ENCODE peak calls at places on chromosomes 4 and X, in seven cellular contexts. R is GM12865, A is transverse colon, W is GM20000, Z is MM.1S, D is neural crest cell, Y is ovary. H is an unnamed sample.

GRCh38 chrX:154411981-154412340 is 622 bp downstream of the TAFAZZIN start:
- DNase-seq in Z (peak; percentile 34), W (peak; percentile 75), R (peak; percentile 73), D (peak; percentile 32), Y (peak; percentile 76), A (peak; percentile 76), H (peak; percentile 78)

GRCh38 chrX:48493890-48494364 is 14.9 kb upstream of the PORCN start:
- DNase-seq in Z (peak; percentile 41), R (no peak), Y (no peak), A (no peak), W (no peak), D (peak; percentile 40), H (no peak)

GRCh38 chrX:9770319-9770718 is 4.7 kb upstream of the GPR143 start:
- DNase-seq in Z (no peak), Y (no peak), W (no peak), A (no peak), D (no peak), R (no peak), H (no peak)

GRCh38 chr4:99352602-99353580 is at the start of gene ADH1C:
- DNase-seq in D (no peak), R (no peak), A (peak; percentile 28), Y (no peak), W (no peak), Z (no peak), H (no peak)

GRCh38 chr4:120977435-120977997 is 55.0 kb upstream of the PRDM5 start:
- DNase-seq in R (peak; percentile 62), A (peak; percentile 9), Z (peak; percentile 82), Y (no peak), W (peak; percentile 30), D (no peak), H (peak; percentile 24)

GRCh38 chr4:97910005-97910404 is 233.3 kb downstream of the STPG2 start:
- DNase-seq in Z (peak; percentile 12), R (no peak), Y (no peak), A (no peak), D (no peak), W (no peak), H (no peak)

GRCh38 chr4:162837241-162837640 is 329.4 kb downstream of the NAF1 start:
- DNase-seq in A (peak; percentile 26), D (no peak), R (no peak), Y (no peak), W (no peak), Z (no peak), H (no peak)

GRCh38 chrX:68822641-68823410 is 6.0 kb upstream of the EFNB1 start:
- DNase-seq in Z (peak; percentile 39), W (no peak), A (no peak), D (peak; percentile 38), Y (no peak), R (peak; percentile 35), H (peak; percentile 44)

GRCh38 chrX:134544614-134545255 is 84.8 kb downstream of the HPRT1 start:
- DNase-seq in D (no peak), Z (no peak), A (peak; percentile 18), W (no peak), R (no peak), Y (peak; percentile 51), H (no peak)

GRCh38 chrX:19904778-19905367 is 17.5 kb upstream of the SH3KBP1 start:
- DNase-seq in W (peak; percentile 52), A (no peak), Y (no peak), R (peak; percentile 67), D (no peak), Z (peak; percentile 66), H (peak; percentile 67)

GRCh38 chrX:129653985-129654651 is 638 bp downstream of the APLN start:
- DNase-seq in A (no peak), D (peak; percentile 27), Y (no peak), W (peak; percentile 36), Z (peak; percentile 57), R (peak; percentile 16), H (peak; percentile 44)

GRCh38 chrX:45070116-45071007 is 130.3 kb downstream of the DIPK2B start:
- DNase-seq in A (no peak), D (no peak), Y (no peak), W (peak; percentile 3), R (peak; percentile 63), Z (peak; percentile 11), H (no peak)

GRCh38 chr4:5511791-5512190 is 196.6 kb downstream of the EVC2 start:
- DNase-seq in Y (no peak), A (no peak), R (no peak), Z (no peak), W (no peak), D (no peak), H (no peak)

GRCh38 chr4:78069309-78069708 is 12.2 kb downstream of the FRAS1 start:
- DNase-seq in D (no peak), W (no peak), R (no peak), Z (no peak), A (no peak), Y (no peak), H (no peak)

GRCh38 chrX:39749135-39749534 is 348.6 kb downstream of the BCOR start:
- DNase-seq in D (no peak), A (no peak), R (no peak), W (no peak), Z (no peak), Y (no peak), H (no peak)

GRCh38 chr4:107379054-107379869 is 340.8 kb downstream of the PAPSS1 start:
- DNase-seq in D (no peak), W (no peak), Y (no peak), A (no peak), Z (no peak), R (no peak), H (no peak)

GRCh38 chr4:146585761-146586333 is 52.8 kb upstream of the POU4F2 start:
- DNase-seq in D (no peak), W (no peak), R (no peak), Y (no peak), Z (no peak), A (no peak), H (no peak)

GRCh38 chr4:81481151-81481550 is 9.4 kb upstream of the RASGEF1B start:
- DNase-seq in Y (no peak), R (no peak), W (no peak), Z (no peak), A (no peak), D (no peak), H (no peak)

GRCh38 chrX:115966920-115967319 is 203.6 kb upstream of the AGTR2 start:
- DNase-seq in D (no peak), Z (no peak), Y (no peak), R (no peak), A (no peak), W (no peak), H (peak; percentile 4)

GRCh38 chrX:15617111-15617510 is 16.4 kb upstream of the ACE2 start:
- DNase-seq in D (no peak), Z (no peak), W (no peak), R (no peak), Y (no peak), A (no peak), H (no peak)

GRCh38 chr4:109436504-109436903 is 2.9 kb downstream of the SEC24B start:
- DNase-seq in R (no peak), A (no peak), W (no peak), Z (no peak), D (no peak), Y (no peak), H (no peak)

DNA sequence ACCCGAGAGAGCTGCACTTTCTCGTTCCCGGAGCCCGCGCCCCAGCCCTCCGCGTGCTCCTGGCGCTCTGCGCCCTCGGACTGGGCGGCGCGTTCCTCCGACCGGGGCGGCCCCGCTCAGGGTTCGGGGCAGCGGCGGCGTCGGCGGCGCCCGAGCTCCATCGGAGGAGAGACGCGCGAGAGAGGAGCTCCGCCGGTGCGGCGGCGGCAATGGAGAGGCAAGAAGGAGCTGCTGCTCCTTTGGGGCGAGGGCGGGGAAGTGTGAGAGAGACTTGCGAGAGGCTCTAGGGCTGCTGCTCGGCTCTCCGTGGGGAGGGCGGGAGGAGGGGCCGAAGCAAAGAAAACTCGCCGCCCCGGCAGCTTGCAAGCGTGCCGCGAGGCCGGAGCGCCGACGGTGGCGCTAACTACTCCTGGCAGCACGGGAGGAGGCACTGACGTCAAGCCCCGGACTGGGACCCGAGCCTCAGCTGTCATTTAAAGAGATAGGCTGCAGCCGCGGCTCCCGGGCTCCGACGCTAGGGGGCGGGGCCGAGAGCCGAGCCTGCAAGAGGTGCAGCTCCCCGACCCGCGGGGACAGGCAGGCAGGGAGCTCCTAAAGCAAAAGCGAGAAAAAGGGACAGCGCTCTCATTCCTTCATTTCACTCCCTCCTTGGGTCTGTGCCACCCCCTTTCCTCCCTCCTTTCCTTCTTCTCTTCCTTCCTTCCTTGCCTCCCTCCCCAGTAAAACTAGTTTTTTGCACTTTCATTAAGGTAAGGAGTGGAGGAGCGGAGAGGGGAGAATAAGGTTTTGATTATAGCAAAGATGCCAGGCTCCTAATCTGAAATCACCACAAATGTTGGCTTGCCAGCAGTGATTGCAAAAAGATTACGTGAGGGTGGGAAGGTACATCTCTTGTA is at the start of gene KCTD8:
- DNase-seq in Y (peak; percentile 94), A (peak; percentile 73), W (peak; percentile 88), D (peak; percentile 83), Z (peak; percentile 98), R (peak; percentile 83), H (peak; percentile 83)
- TF ChIP-seq CTCF in Y (peak; percentile 42), A (peak; percentile 40), W (peak; percentile 91), D (peak; percentile 90), Z (peak; percentile 74), R (peak; percentile 66), H (peak; percentile 75)

GRCh38 chrX:149491812-149492211 is 13.3 kb downstream of the IDS start:
- DNase-seq in W (no peak), D (no peak), R (no peak), A (peak; percentile 47), Z (no peak), Y (no peak), H (no peak)

GRCh38 chrX:149490100-149490499 is 15.0 kb downstream of the IDS start:
- DNase-seq in Z (no peak), R (no peak), A (no peak), D (no peak), Y (no peak), W (no peak), H (no peak)

GRCh38 chrX:149487292-149487691 is 17.8 kb downstream of the IDS start:
- DNase-seq in A (no peak), W (no peak), Z (no peak), D (no peak), Y (no peak), R (peak; percentile 11), H (no peak)
- TF ChIP-seq CTCF in A (no peak), W (no peak), Z (peak; percentile 25), D (peak; percentile 32), Y (no peak), R (peak; percentile 11), H (no peak)

GRCh38 chr4:22593933-22594332 is 78.1 kb upstream of the ADGRA3 start:
- DNase-seq in Z (no peak), Y (no peak), R (no peak), W (no peak), A (no peak), D (no peak), H (no peak)

GRCh38 chr4:22597471-22597870 is 81.6 kb upstream of the ADGRA3 start:
- DNase-seq in Z (no peak), Y (no peak), R (no peak), A (no peak), W (no peak), D (no peak), H (no peak)

GRCh38 chr4:22595684-22596083 is 79.8 kb upstream of the ADGRA3 start:
- DNase-seq in A (no peak), D (no peak), Y (no peak), Z (no peak), W (no peak), R (peak; percentile 67), H (no peak)

GRCh38 chr4:22596384-22596783 is 80.5 kb upstream of the ADGRA3 start:
- DNase-seq in W (no peak), D (no peak), Z (no peak), Y (no peak), A (no peak), R (no peak), H (no peak)
- TF ChIP-seq CTCF in W (no peak), D (no peak), Z (no peak), Y (no peak), A (no peak), R (no peak), H (no peak)

GRCh38 chr4:65943076-65943475 is 272.8 kb upstream of the EPHA5 start:
- DNase-seq in Y (no peak), Z (no peak), A (no peak), D (no peak), R (no peak), W (no peak), H (no peak)
- TF ChIP-seq CTCF in Y (no peak), Z (no peak), A (no peak), D (no peak), R (no peak), W (no peak), H (no peak)